ENCODE peak calls at places on chromosomes 5 and 9, in ten cellular contexts. L is NCI-H774; R is ureter; K is uterus; M is body of pancreas; T is activated naive CD4-positive, alpha-beta T cell treated with Interleukin-2 at 50 U/mL for 16 hours; Z is NCI-H748 treated with DMSO at 0.1 percent for 48 hours; O is lung microvascular endothelial cell; F is iris pigment epithelial cell; N is Calu3. I is an unnamed sample.

GRCh38 chr9:70881321-70881720 is 240.1 kb downstream of the TRPM3 start:
- DNase-seq in L (no peak), R (no peak), K (no peak), M (no peak), T (no peak), Z (no peak), O (no peak), F (no peak), N (no peak), I (no peak)

GRCh38 chr5:93407470-93407869 is 173.5 kb downstream of the NR2F1-AS1 start:
- DNase-seq in L (no peak), R (no peak), K (no peak), M (no peak), T (no peak), Z (no peak), O (no peak), F (no peak), N (no peak), I (no peak)

GRCh38 chr9:110282023-110282766 is 25.9 kb upstream of the TXN start:
- DNase-seq in L (no peak), R (no peak), K (no peak), M (no peak), T (no peak), Z (no peak), O (no peak), F (no peak), N (no peak), I (peak; percentile 73)

GRCh38 chr5:140011297-140011802 is 31.7 kb downstream of the NRG2 start:
- DNase-seq in L (no peak), R (no peak), K (no peak), M (peak; percentile 47), T (no peak), Z (no peak), O (no peak), F (peak; percentile 2), N (peak; percentile 6), I (peak; percentile 21)

GRCh38 chr9:4362281-4362680 is 62.4 kb upstream of the GLIS3 start:
- DNase-seq in L (no peak), R (no peak), K (no peak), M (no peak), T (no peak), Z (no peak), O (no peak), F (no peak), N (no peak), I (no peak)

GRCh38 chr9:126927419-126927818 is 12.8 kb downstream of the RALGPS1 start:
- DNase-seq in L (peak; percentile 14), R (no peak), K (no peak), M (peak; percentile 31), T (no peak), Z (no peak), O (no peak), F (no peak), N (no peak), I (no peak)

GRCh38 chr5:6701500-6701899 is 11.7 kb upstream of the TENT4A start:
- DNase-seq in L (no peak), R (no peak), K (no peak), M (no peak), T (no peak), Z (no peak), O (no peak), F (no peak), N (no peak), I (peak; percentile 49)

GRCh38 chr5:134048864-134049263 is 44.1 kb upstream of the VDAC1 start:
- DNase-seq in L (no peak), R (no peak), K (no peak), M (no peak), T (no peak), Z (no peak), O (no peak), F (no peak), N (no peak), I (no peak)

GRCh38 chr5:136080483-136081180 is 51.8 kb downstream of the TGFBI start:
- DNase-seq in L (no peak), R (peak; percentile 91), K (peak; percentile 86), M (peak; percentile 84), T (peak; percentile 77), Z (no peak), O (peak; percentile 88), F (peak; percentile 86), N (peak; percentile 95), I (peak; percentile 93)

GRCh38 chr5:96924016-96924443 is 11.8 kb upstream of the LNPEP start:
- DNase-seq in L (no peak), R (no peak), K (no peak), M (no peak), T (no peak), Z (no peak), O (no peak), F (no peak), N (no peak), I (no peak)

GRCh38 chr5:145829708-145830361 is 5.3 kb downstream of the PRELID2 start:
- DNase-seq in L (peak; percentile 44), R (no peak), K (no peak), M (peak; percentile 38), T (no peak), Z (peak; percentile 63), O (peak; percentile 12), F (no peak), N (peak; percentile 39), I (no peak)

GRCh38 chr9:100505564-100506159 is 32.7 kb downstream of the TMEFF1 start:
- DNase-seq in L (no peak), R (no peak), K (peak; percentile 16), M (peak; percentile 30), T (peak; percentile 60), Z (no peak), O (peak; percentile 76), F (peak; percentile 70), N (peak; percentile 81), I (peak; percentile 56)

GRCh38 chr5:115241881-115242642 is 20.6 kb downstream of the PGGT1B start:
- DNase-seq in L (no peak), R (no peak), K (no peak), M (no peak), T (no peak), Z (no peak), O (no peak), F (peak; percentile 23), N (no peak), I (no peak)

GRCh38 chr9:107337676-107338590 is 54.9 kb downstream of the RAD23B start:
- DNase-seq in L (no peak), R (no peak), K (no peak), M (peak; percentile 19), T (no peak), Z (no peak), O (no peak), F (no peak), N (no peak), I (peak; percentile 25)

GRCh38 chr5:21802100-21802499 is 1051.0 kb downstream of the CDH12 start:
- DNase-seq in L (no peak), R (no peak), K (no peak), M (no peak), T (no peak), Z (no peak), O (no peak), F (no peak), N (no peak), I (no peak)

GRCh38 chr9:17236147-17236546 is 101.3 kb downstream of the CNTLN start:
- DNase-seq in L (peak; percentile 9), R (no peak), K (no peak), M (no peak), T (no peak), Z (peak; percentile 46), O (no peak), F (no peak), N (no peak), I (no peak)

GRCh38 chr5:57172466-57172961 is 1.3 kb upstream of the GPBP1 start:
- DNase-seq in L (no peak), R (no peak), K (no peak), M (no peak), T (peak; percentile 18), Z (no peak), O (peak; percentile 30), F (peak; percentile 39), N (peak; percentile 18), I (peak; percentile 34)

GRCh38 chr5:109788596-109788995 is 98.9 kb downstream of the MAN2A1 start:
- DNase-seq in L (no peak), R (no peak), K (no peak), M (no peak), T (no peak), Z (no peak), O (no peak), F (no peak), N (no peak), I (no peak)

GRCh38 chr5:94086194-94086593 is 344.8 kb upstream of the POU5F2 start:
- DNase-seq in L (no peak), R (no peak), K (no peak), M (no peak), T (no peak), Z (no peak), O (no peak), F (no peak), N (no peak), I (no peak)

GRCh38 chr9:22463205-22463604 is 16.6 kb downstream of the DMRTA1 start:
- DNase-seq in L (no peak), R (no peak), K (no peak), M (no peak), T (no peak), Z (no peak), O (no peak), F (peak; percentile 15), N (no peak), I (no peak)

GRCh38 chr5:107533946-107534876 is 136.5 kb downstream of the EFNA5 start:
- DNase-seq in L (no peak), R (no peak), K (no peak), M (no peak), T (no peak), Z (peak; percentile 81), O (no peak), F (no peak), N (no peak), I (no peak)

GRCh38 chr5:147578228-147579024 is 68.6 kb upstream of the DPYSL3 start:
- DNase-seq in L (peak; percentile 49), R (no peak), K (no peak), M (no peak), T (no peak), Z (peak; percentile 63), O (peak; percentile 68), F (peak; percentile 77), N (peak; percentile 42), I (peak; percentile 77)

GRCh38 chr5:151134228-151134627 is 23.4 kb downstream of the ANXA6 start:
- DNase-seq in L (no peak), R (no peak), K (no peak), M (peak; percentile 55), T (no peak), Z (no peak), O (no peak), F (no peak), N (no peak), I (no peak)

GRCh38 chr5:36724429-36725332 is 118.3 kb downstream of the SLC1A3 start:
- DNase-seq in L (no peak), R (no peak), K (no peak), M (no peak), T (peak; percentile 8), Z (no peak), O (no peak), F (no peak), N (no peak), I (no peak)

GRCh38 chr9:137352511-137353222 is 50.6 kb upstream of the NRARP start:
- DNase-seq in L (no peak), R (no peak), K (no peak), M (no peak), T (no peak), Z (no peak), O (no peak), F (no peak), N (no peak), I (no peak)

GRCh38 chr5:135240283-135240633 is 158.8 kb downstream of the MACROH2A1 start:
- DNase-seq in L (no peak), R (peak; percentile 22), K (peak; percentile 5), M (no peak), T (no peak), Z (no peak), O (no peak), F (no peak), N (no peak), I (no peak)

GRCh38 chr9:98584059-98584458 is 124.7 kb downstream of the GABBR2 start:
- DNase-seq in L (no peak), R (no peak), K (no peak), M (no peak), T (no peak), Z (no peak), O (peak; percentile 56), F (no peak), N (no peak), I (no peak)

GRCh38 chr5:72611111-72611724 is 104.0 kb upstream of the ZNF366 start:
- DNase-seq in L (peak; percentile 73), R (peak; percentile 62), K (peak; percentile 76), M (peak; percentile 75), T (peak; percentile 35), Z (peak; percentile 53), O (peak; percentile 84), F (peak; percentile 82), N (peak; percentile 74), I (peak; percentile 89)

I was measured in astrocyte of the hippocampus.